ENCODE peak calls at places on chromosomes 12 and 14, in six cellular contexts. One of them, this sample, is unnamed.

GRCh38 chr14:85533821-85534271 is 3.9 kb downstream of the FLRT2 start:
- DNase-seq in left ventricle myocardium inferior: no peak
- DNase-seq in mammary epithelial cell: peak
- DNase-seq in epithelial cell of proximal tubule: no peak
- DNase-seq in fibroblast of pulmonary artery: peak
- DNase-seq in uterus: peak
- DNase-seq in this sample: peak

GRCh38 chr12:111211910-111212757 is 156.8 kb downstream of the PHETA1 start:
- DNase-seq in left ventricle myocardium inferior: no peak
- DNase-seq in mammary epithelial cell: no peak
- DNase-seq in epithelial cell of proximal tubule: no peak
- DNase-seq in fibroblast of pulmonary artery: no peak
- DNase-seq in uterus: no peak
- DNase-seq in this sample: no peak

GRCh38 chr12:109762673-109763191 is 49.1 kb downstream of the FAM222A start:
- DNase-seq in left ventricle myocardium inferior: no peak
- DNase-seq in mammary epithelial cell: no peak
- DNase-seq in epithelial cell of proximal tubule: no peak
- DNase-seq in fibroblast of pulmonary artery: no peak
- DNase-seq in uterus: no peak
- DNase-seq in this sample: no peak

GRCh38 chr12:50745861-50746260 is 18.0 kb upstream of the ATF1 start:
- DNase-seq in left ventricle myocardium inferior: no peak
- DNase-seq in mammary epithelial cell: no peak
- DNase-seq in epithelial cell of proximal tubule: no peak
- DNase-seq in fibroblast of pulmonary artery: no peak
- DNase-seq in uterus: no peak
- DNase-seq in this sample: no peak

GRCh38 chr12:116389990-116390655 is 112.6 kb upstream of the MED13L start:
- DNase-seq in left ventricle myocardium inferior: no peak
- DNase-seq in mammary epithelial cell: peak
- DNase-seq in epithelial cell of proximal tubule: peak
- DNase-seq in fibroblast of pulmonary artery: peak
- DNase-seq in uterus: peak
- DNase-seq in this sample: peak

GRCh38 chr12:10466311-10466710 is 13.1 kb upstream of the KLRC1 start:
- DNase-seq in left ventricle myocardium inferior: no peak
- DNase-seq in mammary epithelial cell: no peak
- DNase-seq in epithelial cell of proximal tubule: no peak
- DNase-seq in fibroblast of pulmonary artery: no peak
- DNase-seq in uterus: no peak
- DNase-seq in this sample: no peak

GRCh38 chr12:124599074-124599999 is 31.9 kb upstream of the NCOR2 start:
- DNase-seq in left ventricle myocardium inferior: no peak
- DNase-seq in mammary epithelial cell: peak
- DNase-seq in epithelial cell of proximal tubule: peak
- DNase-seq in fibroblast of pulmonary artery: peak
- DNase-seq in uterus: no peak
- DNase-seq in this sample: peak

GRCh38 chr12:52879394-52880351 is 25.2 kb downstream of the KRT8 start:
- DNase-seq in left ventricle myocardium inferior: peak
- DNase-seq in mammary epithelial cell: peak
- DNase-seq in epithelial cell of proximal tubule: no peak
- DNase-seq in fibroblast of pulmonary artery: peak
- DNase-seq in uterus: peak
- DNase-seq in this sample: peak

GRCh38 chr14:35403085-35403396 is 1.5 kb downstream of the NFKBIA start:
- DNase-seq in left ventricle myocardium inferior: peak
- DNase-seq in mammary epithelial cell: peak
- DNase-seq in epithelial cell of proximal tubule: no peak
- DNase-seq in fibroblast of pulmonary artery: peak
- DNase-seq in uterus: peak
- DNase-seq in this sample: peak

GRCh38 chr14:72000907-72001306 is 68.7 kb downstream of the RGS6 start:
- DNase-seq in left ventricle myocardium inferior: peak
- DNase-seq in mammary epithelial cell: no peak
- DNase-seq in epithelial cell of proximal tubule: no peak
- DNase-seq in fibroblast of pulmonary artery: no peak
- DNase-seq in uterus: no peak
- DNase-seq in this sample: no peak

GRCh38 chr12:131865196-131865875 is 29.1 kb upstream of the ULK1 start:
- DNase-seq in left ventricle myocardium inferior: no peak
- DNase-seq in mammary epithelial cell: peak
- DNase-seq in epithelial cell of proximal tubule: no peak
- DNase-seq in fibroblast of pulmonary artery: no peak
- DNase-seq in uterus: no peak
- DNase-seq in this sample: peak

GRCh38 chr12:69966839-69967238 is 141.8 kb downstream of the MYRFL start:
- DNase-seq in left ventricle myocardium inferior: no peak
- DNase-seq in mammary epithelial cell: peak
- DNase-seq in epithelial cell of proximal tubule: no peak
- DNase-seq in fibroblast of pulmonary artery: peak
- DNase-seq in uterus: no peak
- DNase-seq in this sample: peak

GRCh38 chr14:72519543-72519942 is 374.4 kb downstream of the DPF3 start:
- DNase-seq in left ventricle myocardium inferior: no peak
- DNase-seq in mammary epithelial cell: no peak
- DNase-seq in epithelial cell of proximal tubule: no peak
- DNase-seq in fibroblast of pulmonary artery: no peak
- DNase-seq in uterus: no peak
- DNase-seq in this sample: no peak

GRCh38 chr12:81412940-81413339 is 335.1 kb downstream of the ACSS3 start:
- DNase-seq in left ventricle myocardium inferior: no peak
- DNase-seq in mammary epithelial cell: no peak
- DNase-seq in epithelial cell of proximal tubule: no peak
- DNase-seq in fibroblast of pulmonary artery: no peak
- DNase-seq in uterus: no peak
- DNase-seq in this sample: no peak

GRCh38 chr12:84624601-84625000 is 288.0 kb downstream of the SLC6A15 start:
- DNase-seq in left ventricle myocardium inferior: no peak
- DNase-seq in mammary epithelial cell: no peak
- DNase-seq in epithelial cell of proximal tubule: no peak
- DNase-seq in fibroblast of pulmonary artery: no peak
- DNase-seq in uterus: no peak
- DNase-seq in this sample: no peak

GRCh38 chr12:99983721-99984258 is 946 bp downstream of the ANKS1B start:
- DNase-seq in left ventricle myocardium inferior: no peak
- DNase-seq in mammary epithelial cell: no peak
- DNase-seq in epithelial cell of proximal tubule: no peak
- DNase-seq in fibroblast of pulmonary artery: no peak
- DNase-seq in uterus: no peak
- DNase-seq in this sample: peak

GRCh38 chr12:94305293-94305957 is 154.2 kb downstream of the CEP83 start:
- DNase-seq in left ventricle myocardium inferior: no peak
- DNase-seq in mammary epithelial cell: no peak
- DNase-seq in epithelial cell of proximal tubule: no peak
- DNase-seq in fibroblast of pulmonary artery: no peak
- DNase-seq in uterus: no peak
- DNase-seq in this sample: peak

GRCh38 chr14:21302013-21302857 is 22.4 kb downstream of the RPGRIP1 start:
- DNase-seq in left ventricle myocardium inferior: no peak
- DNase-seq in mammary epithelial cell: no peak
- DNase-seq in epithelial cell of proximal tubule: no peak
- DNase-seq in fibroblast of pulmonary artery: no peak
- DNase-seq in uterus: no peak
- DNase-seq in this sample: no peak

GRCh38 chr14:103905861-103906456 is 22.3 kb upstream of the TDRD9 start:
- DNase-seq in left ventricle myocardium inferior: no peak
- DNase-seq in mammary epithelial cell: no peak
- DNase-seq in epithelial cell of proximal tubule: no peak
- DNase-seq in fibroblast of pulmonary artery: no peak
- DNase-seq in uterus: no peak
- DNase-seq in this sample: no peak
- TF ChIP-seq CTCF in left ventricle myocardium inferior: no peak
- TF ChIP-seq CTCF in mammary epithelial cell: no peak
- TF ChIP-seq CTCF in epithelial cell of proximal tubule: no peak
- TF ChIP-seq CTCF in fibroblast of pulmonary artery: peak
- TF ChIP-seq CTCF in uterus: no peak
- TF ChIP-seq CTCF in this sample: peak

GRCh38 chr12:120583478-120584030 is 2.4 kb upstream of the POP5 start:
- DNase-seq in left ventricle myocardium inferior: peak
- DNase-seq in mammary epithelial cell: peak
- DNase-seq in epithelial cell of proximal tubule: no peak
- DNase-seq in fibroblast of pulmonary artery: peak
- DNase-seq in uterus: peak
- DNase-seq in this sample: peak
- H3K4me3 ChIP-seq in left ventricle myocardium inferior: peak
- H3K4me3 ChIP-seq in mammary epithelial cell: no peak
- H3K4me3 ChIP-seq in epithelial cell of proximal tubule: no peak
- H3K4me3 ChIP-seq in fibroblast of pulmonary artery: no peak
- H3K4me3 ChIP-seq in uterus: no peak
- H3K4me3 ChIP-seq in this sample: no peak

GRCh38 chr12:13982010-13982409 is 608 bp upstream of the GRIN2B start:
- DNase-seq in left ventricle myocardium inferior: no peak
- DNase-seq in mammary epithelial cell: no peak
- DNase-seq in epithelial cell of proximal tubule: no peak
- DNase-seq in fibroblast of pulmonary artery: no peak
- DNase-seq in uterus: no peak
- DNase-seq in this sample: no peak
- TF ChIP-seq CTCF in left ventricle myocardium inferior: peak
- TF ChIP-seq CTCF in mammary epithelial cell: peak
- TF ChIP-seq CTCF in epithelial cell of proximal tubule: peak
- TF ChIP-seq CTCF in fibroblast of pulmonary artery: no peak
- TF ChIP-seq CTCF in uterus: no peak
- TF ChIP-seq CTCF in this sample: no peak

GRCh38 chr12:29709056-29709455 is 74.7 kb downstream of the TMTC1 start:
- DNase-seq in left ventricle myocardium inferior: no peak
- DNase-seq in mammary epithelial cell: no peak
- DNase-seq in epithelial cell of proximal tubule: no peak
- DNase-seq in fibroblast of pulmonary artery: no peak
- DNase-seq in uterus: no peak
- DNase-seq in this sample: no peak
- H3K4me3 ChIP-seq in left ventricle myocardium inferior: no peak
- H3K4me3 ChIP-seq in mammary epithelial cell: no peak
- H3K4me3 ChIP-seq in epithelial cell of proximal tubule: no peak
- H3K4me3 ChIP-seq in fibroblast of pulmonary artery: no peak
- H3K4me3 ChIP-seq in uterus: no peak
- H3K4me3 ChIP-seq in this sample: no peak

GRCh38 chr14:23099212-23099861 is 4.0 kb downstream of the C14orf119 start:
- DNase-seq in left ventricle myocardium inferior: no peak
- DNase-seq in mammary epithelial cell: no peak
- DNase-seq in epithelial cell of proximal tubule: no peak
- DNase-seq in fibroblast of pulmonary artery: no peak
- DNase-seq in uterus: no peak
- DNase-seq in this sample: no peak
- TF ChIP-seq CTCF in left ventricle myocardium inferior: peak
- TF ChIP-seq CTCF in mammary epithelial cell: no peak
- TF ChIP-seq CTCF in epithelial cell of proximal tubule: no peak
- TF ChIP-seq CTCF in fibroblast of pulmonary artery: no peak
- TF ChIP-seq CTCF in uterus: no peak
- TF ChIP-seq CTCF in this sample: no peak

GRCh38 chr12:77324416-77324762 is 259.0 kb upstream of the E2F7 start:
- DNase-seq in left ventricle myocardium inferior: no peak
- DNase-seq in mammary epithelial cell: no peak
- DNase-seq in epithelial cell of proximal tubule: no peak
- DNase-seq in fibroblast of pulmonary artery: no peak
- DNase-seq in uterus: no peak
- DNase-seq in this sample: no peak

GRCh38 chr12:77325505-77325904 is 260.1 kb upstream of the E2F7 start:
- DNase-seq in left ventricle myocardium inferior: no peak
- DNase-seq in mammary epithelial cell: no peak
- DNase-seq in epithelial cell of proximal tubule: no peak
- DNase-seq in fibroblast of pulmonary artery: no peak
- DNase-seq in uterus: no peak
- DNase-seq in this sample: no peak

GRCh38 chr12:77328326-77328725 is 263.0 kb upstream of the E2F7 start:
- DNase-seq in left ventricle myocardium inferior: no peak
- DNase-seq in mammary epithelial cell: peak
- DNase-seq in epithelial cell of proximal tubule: no peak
- DNase-seq in fibroblast of pulmonary artery: no peak
- DNase-seq in uterus: no peak
- DNase-seq in this sample: no peak

GRCh38 chr12:77323778-77324415 is 258.5 kb upstream of the E2F7 start:
- DNase-seq in left ventricle myocardium inferior: no peak
- DNase-seq in mammary epithelial cell: no peak
- DNase-seq in epithelial cell of proximal tubule: no peak
- DNase-seq in fibroblast of pulmonary artery: no peak
- DNase-seq in uterus: no peak
- DNase-seq in this sample: no peak

GRCh38 chr12:77324763-77325468 is 259.5 kb upstream of the E2F7 start:
- DNase-seq in left ventricle myocardium inferior: peak
- DNase-seq in mammary epithelial cell: peak
- DNase-seq in epithelial cell of proximal tubule: no peak
- DNase-seq in fibroblast of pulmonary artery: peak
- DNase-seq in uterus: peak
- DNase-seq in this sample: peak
- H3K4me3 ChIP-seq in left ventricle myocardium inferior: peak
- H3K4me3 ChIP-seq in mammary epithelial cell: peak
- H3K4me3 ChIP-seq in epithelial cell of proximal tubule: peak
- H3K4me3 ChIP-seq in fibroblast of pulmonary artery: peak
- H3K4me3 ChIP-seq in uterus: peak
- H3K4me3 ChIP-seq in this sample: peak